ENCODE peak calls at places on chromosomes 12 and 14, in nine cellular contexts. R is cardiac muscle cell; U is tibial nerve; C is heart left ventricle; K is fibroblast of lung; F is small intestine; G is left lung; H is effector memory CD4-positive, alpha-beta T cell; S is body of pancreas. Q is an unnamed sample.

GRCh38 chr12:131131808-131132117 is 178.1 kb downstream of the ADGRD1 start:
- DNase-seq in F (no peak), H (no peak), S (no peak), K (no peak), R (no peak), G (no peak), U (no peak), C (no peak), Q (no peak)

GRCh38 chr14:76918176-76918750 is 92.1 kb downstream of the LRRC74A start:
- DNase-seq in K (peak; percentile 96), S (peak; percentile 55), R (peak; percentile 94), H (no peak), U (peak; percentile 71), C (peak; percentile 85), G (peak; percentile 80), F (no peak), Q (no peak)

GRCh38 chr12:47222960-47223847 is 143.4 kb upstream of the AMIGO2 start:
- DNase-seq in K (no peak), R (peak; percentile 56), C (no peak), S (no peak), G (no peak), U (no peak), H (no peak), F (no peak), Q (no peak)

GRCh38 chr14:75497701-75498100 is 24.6 kb upstream of the BATF start:
- DNase-seq in G (no peak), S (no peak), U (no peak), F (no peak), C (no peak), K (no peak), H (no peak), R (no peak), Q (no peak)

GRCh38 chr12:12788675-12789368 is 3.4 kb downstream of the APOLD1 start:
- DNase-seq in C (peak; percentile 40), K (peak; percentile 65), R (peak; percentile 81), S (peak; percentile 80), G (peak; percentile 47), H (no peak), F (peak; percentile 92), U (peak; percentile 64), Q (peak; percentile 29)

GRCh38 chr12:31518680-31519227 is 72.2 kb downstream of the DENND5B start:
- DNase-seq in F (no peak), K (peak; percentile 100), C (peak; percentile 36), S (peak; percentile 12), R (peak; percentile 99), H (no peak), G (no peak), U (no peak), Q (no peak)

GRCh38 chr12:52847335-52848102 is 1.3 kb downstream of the KRT78 start:
- DNase-seq in G (no peak), C (no peak), F (no peak), R (peak; percentile 44), H (no peak), S (no peak), K (peak; percentile 67), U (no peak), Q (no peak)

GRCh38 chr14:36505892-36506731 is 13.9 kb downstream of the NKX2-1 start:
- DNase-seq in C (no peak), R (no peak), G (no peak), S (no peak), F (no peak), K (no peak), U (no peak), H (no peak), Q (no peak)

GRCh38 chr14:20652996-20653975 is 11.8 kb upstream of the OR6S1 start:
- DNase-seq in R (peak; percentile 58), F (no peak), K (peak; percentile 27), C (no peak), G (no peak), H (no peak), U (no peak), S (no peak), Q (no peak)

GRCh38 chr14:58151264-58151700 is 731 bp downstream of the ARMH4 start:
- DNase-seq in G (no peak), U (no peak), F (no peak), K (no peak), C (no peak), R (peak; percentile 17), S (no peak), H (no peak), Q (no peak)

GRCh38 chr12:124683330-124683662 is 115.9 kb upstream of the NCOR2 start:
- DNase-seq in R (no peak), C (no peak), F (peak; percentile 40), G (peak; percentile 64), S (no peak), K (peak; percentile 65), H (no peak), U (no peak), Q (no peak)

GRCh38 chr12:121921106-121921505 is 2.7 kb downstream of the CFAP251 start:
- DNase-seq in C (no peak), G (no peak), U (no peak), H (no peak), R (no peak), S (no peak), F (no peak), K (no peak), Q (no peak)

GRCh38 chr14:73764881-73765280 is 50.7 kb upstream of the PNMA1 start:
- DNase-seq in F (peak; percentile 89), G (peak; percentile 85), R (peak; percentile 63), C (peak; percentile 86), S (peak; percentile 86), K (no peak), U (peak; percentile 68), H (no peak), Q (no peak)

GRCh38 chr12:78087363-78087675 is 256.6 kb downstream of the NAV3 start:
- DNase-seq in U (no peak), H (no peak), R (no peak), S (no peak), F (no peak), K (peak; percentile 30), C (no peak), G (no peak), Q (no peak)

GRCh38 chr14:54637829-54638446 is 71.0 kb downstream of the SAMD4A start:
- DNase-seq in F (no peak), H (no peak), U (no peak), G (no peak), R (peak; percentile 57), S (no peak), K (peak; percentile 86), C (no peak), Q (no peak)

GRCh38 chr12:111768159-111768895 is 1.6 kb downstream of the ALDH2 start:
- DNase-seq in F (no peak), C (no peak), U (no peak), S (no peak), G (no peak), H (no peak), R (no peak), K (no peak), Q (no peak)

GRCh38 chr12:49108958-49109404 is 1.7 kb downstream of the LMBR1L start:
- DNase-seq in R (peak; percentile 76), C (peak; percentile 82), S (peak; percentile 65), K (peak; percentile 12), U (peak; percentile 78), H (no peak), G (peak; percentile 73), F (peak; percentile 92), Q (no peak)

DNA sequence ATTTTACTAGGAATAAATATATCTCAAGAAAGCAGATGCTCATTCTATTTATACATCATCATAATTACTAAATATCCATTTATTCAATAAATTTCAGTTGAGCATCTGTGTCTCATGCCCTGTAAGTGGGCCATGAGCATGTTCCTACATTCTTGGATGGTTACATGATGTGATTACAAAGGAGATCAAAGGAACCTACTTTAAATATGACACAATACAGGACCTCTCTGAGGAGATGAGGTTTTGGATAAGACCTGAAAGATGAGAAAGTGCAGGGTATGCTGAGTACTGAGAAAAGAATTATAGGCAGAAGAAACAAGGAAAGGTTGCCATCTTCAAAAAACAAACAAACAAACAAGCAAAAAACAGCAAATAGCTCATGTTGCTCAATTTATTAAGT is 105.4 kb upstream of the CNTN1 start:
- DNase-seq in R (no peak), F (no peak), K (no peak), H (no peak), C (no peak), S (no peak), U (no peak), G (no peak), Q (no peak)
- H3K9me3 ChIP-seq in R (no peaks in the 10 kb centered on the region), F (no peaks in the 10 kb centered on the region), K (no peaks in the 10 kb centered on the region), H (no peaks in the 10 kb centered on the region), C (no peaks in the 10 kb centered on the region), S (no peaks in the 10 kb centered on the region), U (peaks cover 3% of the 10 kb centered on the region), G (peaks cover 23% of the 10 kb centered on the region), Q (peaks cover 3% of the 10 kb centered on the region)

GRCh38 chr12:32773686-32774085 is 18.0 kb upstream of the YARS2 start:
- DNase-seq in C (no peak), K (no peak), U (no peak), F (peak; percentile 82), R (no peak), S (no peak), H (no peak), G (no peak), Q (no peak)

GRCh38 chr12:32765906-32766305 is 10.2 kb upstream of the YARS2 start:
- DNase-seq in H (no peak), R (peak; percentile 35), C (no peak), K (peak; percentile 62), S (no peak), G (no peak), F (no peak), U (peak; percentile 18), Q (no peak)

GRCh38 chr12:32768518-32768917 is 12.8 kb upstream of the YARS2 start:
- DNase-seq in H (no peak), C (no peak), K (no peak), F (peak; percentile 69), S (no peak), G (no peak), U (no peak), R (no peak), Q (no peak)
- H3K9me3 ChIP-seq in H (no peaks in the 10 kb centered on the region), C (no peaks in the 10 kb centered on the region), K (no peaks in the 10 kb centered on the region), F (no peaks in the 10 kb centered on the region), S (no peaks in the 10 kb centered on the region), G (no peaks in the 10 kb centered on the region), U (no peaks in the 10 kb centered on the region), R (no peaks in the 10 kb centered on the region), Q (no peaks in the 10 kb centered on the region)

DNA sequence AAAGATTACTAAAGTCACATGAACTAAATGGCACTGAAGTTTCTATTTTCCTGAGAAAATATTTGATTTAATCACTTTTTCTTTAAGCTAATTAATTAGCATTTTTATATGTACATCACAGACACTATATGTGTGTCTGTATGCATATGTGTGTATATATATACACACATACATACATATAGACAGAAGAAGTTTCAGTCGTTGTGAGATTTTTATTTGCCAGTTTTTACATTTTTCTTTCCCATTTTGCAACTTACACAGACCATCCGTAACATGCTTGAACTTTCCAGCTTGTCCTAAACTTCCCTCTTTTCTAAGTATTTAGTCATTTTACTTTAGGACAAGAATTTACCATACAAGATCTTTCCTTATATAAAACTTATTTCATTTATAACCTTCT is 299.1 kb downstream of the IPO8 start:
- DNase-seq in S (no peak), R (no peak), H (no peak), G (no peak), U (no peak), C (no peak), F (no peak), K (no peak), Q (no peak)
- H3K9me3 ChIP-seq in S (no peaks in the 10 kb centered on the region), R (peaks cover 2% of the 10 kb centered on the region), H (no peaks in the 10 kb centered on the region), G (peaks cover 23% of the 10 kb centered on the region), U (no peaks in the 10 kb centered on the region), C (peaks cover 22% of the 10 kb centered on the region), F (no peaks in the 10 kb centered on the region), K (no peaks in the 10 kb centered on the region), Q (no peaks in the 10 kb centered on the region)

DNA sequence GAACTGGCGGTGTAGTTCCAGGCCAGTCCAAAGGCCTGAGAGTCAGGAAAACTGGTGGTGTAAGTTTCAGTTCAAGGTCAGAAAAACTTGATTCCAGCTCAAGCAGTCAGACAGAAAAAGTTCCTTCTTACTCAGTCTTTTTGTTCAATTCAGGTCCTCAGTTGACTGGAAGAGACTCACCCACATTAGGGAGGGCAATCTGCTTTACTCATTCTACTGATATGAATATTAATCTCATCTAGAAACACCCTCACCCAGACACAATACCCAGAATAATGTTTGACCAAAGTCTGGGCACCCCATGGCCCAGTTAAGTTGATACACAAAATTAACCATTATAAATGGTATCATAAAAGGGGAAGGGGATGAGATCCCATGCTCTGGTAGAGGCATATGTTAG is 50.1 kb upstream of the LTA4H start:
- DNase-seq in G (no peak), C (no peak), H (no peak), F (no peak), K (no peak), S (no peak), R (no peak), U (no peak), Q (no peak)
- H3K9me3 ChIP-seq in G (peaks cover 2% of the 10 kb centered on the region), C (no peaks in the 10 kb centered on the region), H (no peaks in the 10 kb centered on the region), F (no peaks in the 10 kb centered on the region), K (no peaks in the 10 kb centered on the region), S (no peaks in the 10 kb centered on the region), R (no peaks in the 10 kb centered on the region), U (no peaks in the 10 kb centered on the region), Q (no peaks in the 10 kb centered on the region)